ENCODE peak calls at places on chromosomes 5 and 9, in six cellular contexts. F is GM12878, S is stomach, V is endothelial cell of umbilical vein, M is ovary, Z is transverse colon. D is an unnamed sample.
A peak's percentile ranks its signal among the peaks of the same experiment; 100 is the strongest.

GRCh38 chr5:170420809-170421412 is 31.7 kb upstream of the KCNMB1 start:
- DNase-seq in V (peak; percentile 68), F (no peak), S (peak; percentile 51), M (peak; percentile 41), Z (peak; percentile 38), D (no peak)

GRCh38 chr9:6944093-6944551 is 186.3 kb downstream of the KDM4C start:
- DNase-seq in V (peak; percentile 80), S (no peak), M (no peak), F (no peak), Z (no peak), D (no peak)

GRCh38 chr9:1939466-1939865 is 75.7 kb upstream of the SMARCA2 start:
- DNase-seq in S (no peak), M (no peak), F (no peak), Z (no peak), V (no peak), D (no peak)

GRCh38 chr9:124018731-124019697 is 7.4 kb downstream of the LHX2 start:
- DNase-seq in Z (no peak), F (no peak), S (no peak), M (no peak), V (no peak), D (no peak)

GRCh38 chr9:125694478-125694877 is 12.5 kb downstream of the MAPKAP1 start:
- DNase-seq in Z (no peak), S (no peak), M (no peak), F (no peak), V (no peak), D (no peak)

GRCh38 chr5:131513780-131514179 is 121.2 kb downstream of the RAPGEF6 start:
- DNase-seq in Z (no peak), V (no peak), F (no peak), M (no peak), S (no peak), D (no peak)

GRCh38 chr9:124784503-124784902 is 7.6 kb downstream of the OLFML2A start:
- DNase-seq in F (no peak), Z (no peak), S (no peak), V (no peak), M (no peak), D (no peak)

GRCh38 chr9:116467740-116468351 is 219.3 kb upstream of the TRIM32 start:
- DNase-seq in S (no peak), M (no peak), V (no peak), Z (no peak), F (no peak), D (no peak)

GRCh38 chr9:28699632-28700031 is 1126.4 kb upstream of the C9orf72 start:
- DNase-seq in V (no peak), F (no peak), S (no peak), M (no peak), Z (no peak), D (no peak)

GRCh38 chr9:90099262-90099982 is 494.6 kb downstream of the GADD45G start:
- DNase-seq in S (no peak), M (no peak), F (no peak), Z (no peak), V (peak; percentile 2), D (no peak)

GRCh38 chr9:37994639-37995347 is 74.2 kb downstream of the SHB start:
- DNase-seq in Z (peak; percentile 55), V (peak; percentile 27), S (peak; percentile 40), F (peak; percentile 66), M (no peak), D (no peak)

GRCh38 chr5:143066556-143067281 is 296.5 kb downstream of the ARHGAP26 start:
- DNase-seq in V (no peak), M (no peak), S (no peak), Z (peak; percentile 32), F (peak; percentile 79), D (no peak)

GRCh38 chr5:37619353-37619752 is 220.5 kb downstream of the GDNF start:
- DNase-seq in Z (no peak), M (no peak), F (no peak), S (no peak), V (no peak), D (no peak)

GRCh38 chr9:128421474-128422010 is 885 bp downstream of the CERCAM start:
- DNase-seq in S (no peak), F (no peak), V (no peak), Z (no peak), M (peak; percentile 47), D (no peak)

GRCh38 chr9:6354072-6354686 is 26.0 kb downstream of the TPD52L3 start:
- DNase-seq in M (no peak), F (peak; percentile 45), S (no peak), V (peak; percentile 72), Z (no peak), D (no peak)

GRCh38 chr5:77770293-77771005 is 5.7 kb downstream of the TBCA start:
- DNase-seq in V (no peak), Z (no peak), F (no peak), S (no peak), M (no peak), D (no peak)

GRCh38 chr9:83355024-83355444 is 183.2 kb downstream of the FRMD3 start:
- DNase-seq in Z (no peak), V (no peak), S (no peak), M (no peak), F (no peak), D (no peak)

GRCh38 chr9:111399772-111400563 is 69.9 kb upstream of the OR2K2 start:
- DNase-seq in V (peak; percentile 14), F (no peak), S (peak; percentile 41), Z (peak; percentile 22), M (no peak), D (no peak)

GRCh38 chr5:142286111-142286510 is 38.7 kb downstream of the SPRY4 start:
- DNase-seq in M (no peak), Z (peak; percentile 66), S (no peak), V (no peak), F (no peak), D (no peak)

GRCh38 chr9:112299514-112299913 is 33.9 kb downstream of the PTBP3 start:
- DNase-seq in M (no peak), V (peak; percentile 76), S (no peak), F (no peak), Z (no peak), D (no peak)

GRCh38 chr5:39495294-39495693 is 70.5 kb upstream of the DAB2 start:
- DNase-seq in M (no peak), S (no peak), V (peak; percentile 53), Z (no peak), F (no peak), D (no peak)

GRCh38 chr5:141882594-141883183 is 4.5 kb upstream of the PCDH1 start:
- DNase-seq in Z (peak; percentile 35), V (no peak), S (no peak), F (no peak), M (no peak), D (no peak)

GRCh38 chr5:6540111-6540830 is 91.6 kb downstream of the UBE2QL1 start:
- DNase-seq in F (no peak), S (no peak), M (no peak), V (no peak), Z (no peak), D (no peak)

GRCh38 chr9:36855443-36856315 is 178.4 kb downstream of the PAX5 start:
- DNase-seq in F (no peak), Z (peak; percentile 18), M (no peak), V (peak; percentile 3), S (no peak), D (no peak)

GRCh38 chr9:121738969-121739368 is 87.5 kb downstream of the DAB2IP start:
- DNase-seq in V (no peak), M (no peak), Z (peak; percentile 46), S (peak; percentile 76), F (no peak), D (no peak)

GRCh38 chr5:152259702-152260101 is 145.4 kb downstream of the NMUR2 start:
- DNase-seq in V (no peak), F (no peak), M (no peak), S (no peak), Z (no peak), D (no peak)

GRCh38 chr5:168092786-168093185 is 198.7 kb upstream of the WWC1 start:
- DNase-seq in F (no peak), S (no peak), V (no peak), Z (no peak), M (no peak), D (no peak)

GRCh38 chr5:56910123-56910951 is 941 bp downstream of the SETD9 start:
- DNase-seq in V (no peak), Z (peak; percentile 59), S (peak; percentile 44), F (no peak), M (peak; percentile 69), D (no peak)

GRCh38 chr5:181204561-181205401 is at the start of gene TRIM7:
- DNase-seq in M (peak; percentile 54), S (peak; percentile 61), V (peak; percentile 60), F (no peak), Z (peak; percentile 65), D (no peak)

GRCh38 chr5:134648425-134649162 is at the start of gene SEC24A:
- DNase-seq in Z (peak; percentile 94), F (no peak), V (peak; percentile 93), M (peak; percentile 86), S (peak; percentile 94), D (peak; percentile 41)
- TF ChIP-seq POLR2A in Z (peak; percentile 81), F (peak; percentile 91), V (peak; percentile 91), M (peak; percentile 63), S (no peak), D (peak; percentile 79)

DNA sequence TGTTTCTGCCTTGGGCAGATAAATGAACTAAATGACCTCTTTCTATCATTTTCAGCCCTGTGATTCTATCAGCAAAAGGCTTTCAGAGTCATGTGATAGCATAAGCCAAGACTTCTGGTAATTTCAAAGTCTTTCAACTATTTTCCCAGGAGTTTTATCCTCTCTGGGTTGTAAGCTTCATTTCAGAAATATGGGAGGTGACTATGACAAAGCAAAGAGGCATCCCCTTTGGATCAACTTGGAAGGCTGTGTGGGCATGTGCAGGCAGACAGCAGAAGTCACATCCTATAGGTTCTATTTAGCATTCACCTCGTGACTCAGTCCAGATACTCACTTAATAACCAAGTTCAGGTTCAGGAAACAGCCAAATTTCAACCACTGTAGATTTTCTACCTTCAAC is 149.0 kb upstream of the FST start:
- DNase-seq in S (no peak), F (no peak), Z (no peak), V (no peak), M (no peak), D (no peak)
- H3K4me1 ChIP-seq in S (no peaks in the 10 kb centered on the region), F (no peaks in the 10 kb centered on the region), Z (no peaks in the 10 kb centered on the region), V (peaks cover 5% of the 10 kb centered on the region), M (no peaks in the 10 kb centered on the region), D (peaks cover 14% of the 10 kb centered on the region)

DNA sequence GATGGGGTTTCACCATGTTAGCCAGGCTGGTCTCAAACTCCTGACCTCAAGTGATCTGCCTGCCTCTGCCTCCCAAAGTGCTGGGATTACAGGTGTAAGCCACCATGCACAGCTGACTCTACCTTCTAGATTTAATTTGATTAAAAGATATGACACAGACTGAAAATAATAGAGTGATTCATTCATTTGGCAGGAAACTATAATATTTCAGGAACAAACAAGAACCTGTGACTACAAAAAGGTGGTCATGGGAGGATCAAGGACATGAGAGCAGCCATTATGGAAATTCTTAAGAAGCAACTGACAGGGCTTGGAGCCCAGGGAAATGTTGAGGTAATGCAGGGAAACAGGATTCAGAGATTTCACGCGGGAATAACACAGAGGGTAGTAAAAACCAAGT is 265.5 kb upstream of the DAP start:
- DNase-seq in F (no peak), V (no peak), Z (no peak), M (no peak), S (no peak), D (no peak)
- TF ChIP-seq POLR2A in F (no peak), V (no peak), Z (no peak), M (no peak), S (no peak), D (no peak)

DNA sequence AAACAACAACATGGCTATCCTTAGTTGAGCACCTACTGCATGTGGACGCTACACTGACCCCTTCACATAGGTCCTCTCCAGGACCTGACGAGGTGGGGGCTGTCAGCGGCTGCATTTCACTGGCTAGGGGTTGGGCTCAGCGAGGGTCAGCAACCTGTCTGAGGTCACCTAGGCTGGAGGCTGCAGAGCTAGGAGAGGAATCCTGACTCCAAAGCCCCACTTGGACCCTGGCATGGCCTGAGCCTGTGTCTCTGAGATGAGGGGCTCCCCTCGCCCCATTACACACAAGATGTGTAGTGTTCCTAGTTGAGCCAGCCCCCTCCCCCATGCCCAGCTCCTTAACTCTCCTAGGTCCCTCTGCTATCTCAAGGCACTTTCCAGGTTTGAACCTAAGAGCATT is 15.6 kb downstream of the CXXC5 start:
- DNase-seq in M (no peak), V (no peak), Z (no peak), S (no peak), F (no peak), D (no peak)
- H3K4me1 ChIP-seq in M (peaks cover 17% of the 10 kb centered on the region), V (peaks cover 41% of the 10 kb centered on the region), Z (peaks cover 47% of the 10 kb centered on the region), S (peaks cover 99% of the 10 kb centered on the region), F (peaks cover 88% of the 10 kb centered on the region), D (peaks cover 99% of the 10 kb centered on the region)